ENCODE peak calls at places on chromosomes 12 and 14, in seven cellular contexts. I, G, N, Q, V, E and P are unnamed samples.
A peak's percentile ranks its signal among the peaks of the same experiment; 100 is the strongest.

GRCh38 chr12:7444537-7444936 is 584 bp upstream of the CD163L1 start:
- DNase-seq in I (no peak), G (no peak), N (no peak), Q (no peak), V (no peak), E (no peak), P (no peak)

GRCh38 chr12:82912406-82912805 is 225.7 kb downstream of the TMTC2 start:
- DNase-seq in I (peak; percentile 22), G (no peak), N (no peak), Q (no peak), V (no peak), E (peak; percentile 6), P (no peak)

GRCh38 chr12:65740873-65741600 is 83.2 kb upstream of the HMGA2 start:
- DNase-seq in I (peak; percentile 71), G (peak; percentile 70), N (peak; percentile 99), Q (peak; percentile 84), V (no peak), E (peak; percentile 89), P (peak; percentile 13)

GRCh38 chr12:3014641-3015040 is 55.4 kb downstream of the TEAD4 start:
- DNase-seq in I (no peak), G (peak; percentile 56), N (no peak), Q (no peak), V (no peak), E (no peak), P (no peak)

GRCh38 chr14:20873370-20874177 is 17.6 kb upstream of the RNASE3 start:
- DNase-seq in I (peak; percentile 64), G (peak; percentile 93), N (peak; percentile 92), Q (peak; percentile 73), V (no peak), E (peak; percentile 85), P (peak; percentile 63)

GRCh38 chr12:56591111-56591510 is 39.0 kb downstream of the BAZ2A start:
- DNase-seq in I (no peak), G (no peak), N (no peak), Q (no peak), V (no peak), E (no peak), P (no peak)

GRCh38 chr12:14373202-14373601 is 7.7 kb downstream of the ATF7IP start:
- DNase-seq in I (peak; percentile 23), G (no peak), N (no peak), Q (no peak), V (no peak), E (no peak), P (no peak)

GRCh38 chr12:54605138-54605970 is 16.9 kb upstream of the PPP1R1A start:
- DNase-seq in I (no peak), G (no peak), N (no peak), Q (no peak), V (no peak), E (no peak), P (no peak)

GRCh38 chr12:119044094-119044493 is 62.8 kb downstream of the SRRM4 start:
- DNase-seq in I (no peak), G (no peak), N (no peak), Q (no peak), V (no peak), E (no peak), P (no peak)

GRCh38 chr12:12922191-12922616 is 29.8 kb downstream of the GPRC5D start:
- DNase-seq in I (peak; percentile 48), G (no peak), N (no peak), Q (no peak), V (no peak), E (no peak), P (no peak)

GRCh38 chr14:63770187-63770807 is 42.4 kb upstream of the SGPP1 start:
- DNase-seq in I (peak; percentile 62), G (no peak), N (no peak), Q (no peak), V (peak; percentile 23), E (peak; percentile 63), P (peak; percentile 61)

GRCh38 chr12:76259071-76259470 is 89.1 kb downstream of the BBS10 start:
- DNase-seq in I (peak; percentile 45), G (no peak), N (no peak), Q (no peak), V (no peak), E (no peak), P (no peak)

GRCh38 chr12:130701402-130701744 is 14.7 kb downstream of the RIMBP2 start:
- DNase-seq in I (no peak), G (no peak), N (peak; percentile 32), Q (no peak), V (no peak), E (no peak), P (no peak)

GRCh38 chr12:116604151-116604550 is 45.0 kb downstream of the MAP1LC3B2 start:
- DNase-seq in I (peak; percentile 57), G (no peak), N (no peak), Q (no peak), V (no peak), E (no peak), P (no peak)

GRCh38 chr14:50813544-50813863 is 17.5 kb downstream of the NIN start:
- DNase-seq in I (peak; percentile 52), G (no peak), N (no peak), Q (no peak), V (no peak), E (no peak), P (peak; percentile 50)

GRCh38 chr12:78088391-78088832 is 257.7 kb downstream of the NAV3 start:
- DNase-seq in I (peak; percentile 9), G (no peak), N (no peak), Q (no peak), V (no peak), E (no peak), P (no peak)

GRCh38 chr12:107091381-107091780 is 2.0 kb downstream of the CRY1 start:
- DNase-seq in I (peak; percentile 75), G (no peak), N (no peak), Q (no peak), V (peak; percentile 29), E (peak; percentile 44), P (no peak)

GRCh38 chr12:77231548-77231947 is 166.2 kb upstream of the E2F7 start:
- DNase-seq in I (peak; percentile 93), G (peak; percentile 64), N (no peak), Q (peak; percentile 56), V (peak; percentile 28), E (peak; percentile 10), P (no peak)

DNA sequence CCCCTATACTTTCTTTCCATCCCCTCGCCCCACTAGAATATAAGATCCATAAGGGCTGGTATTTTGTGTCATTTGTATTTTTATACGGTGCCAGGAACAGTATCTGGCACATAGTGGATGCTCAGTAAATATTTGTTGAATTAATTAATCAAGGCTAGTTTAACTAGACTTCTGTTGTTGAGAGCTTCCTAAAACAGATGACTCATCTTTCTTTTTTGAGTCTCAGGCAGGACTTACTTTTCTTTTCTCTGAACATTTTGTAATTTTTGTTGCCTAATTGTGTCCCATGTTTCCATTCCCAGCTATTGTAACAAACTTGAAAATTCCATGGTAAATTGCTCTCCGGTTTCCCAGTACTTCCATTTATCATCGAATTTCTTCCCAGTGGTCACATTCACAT is 16.7 kb downstream of the STK38L start:
- DNase-seq in I (peak; percentile 60), G (no peak), N (no peak), Q (no peak), V (no peak), E (no peak), P (no peak)
- H3K4me3 ChIP-seq in I (no peak overlapping the region), G (no peak overlapping the region), N (no peak overlapping the region), Q (no peak overlapping the region), V (no peak overlapping the region), E (no peak overlapping the region), P (no peak overlapping the region)

DNA sequence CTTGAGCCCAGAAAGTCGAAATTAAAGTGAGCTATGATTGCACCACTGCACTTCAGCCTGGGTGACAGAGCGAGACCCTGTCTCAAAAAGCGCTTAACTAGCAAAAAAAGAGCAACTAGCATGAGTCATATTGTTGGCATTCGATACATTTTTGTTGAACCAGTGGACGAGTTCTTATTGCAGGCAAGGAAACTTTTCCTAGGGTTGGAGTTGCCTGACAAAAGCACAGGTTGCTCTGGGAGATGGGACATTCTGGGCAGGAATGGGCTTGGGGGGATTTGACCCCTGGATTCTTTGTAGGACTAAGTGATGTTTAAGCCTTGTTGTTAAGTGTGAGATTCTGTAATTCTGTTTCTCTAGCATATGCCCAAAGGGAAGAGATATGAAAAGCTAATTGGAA is 122.9 kb downstream of the SRGAP1 start:
- DNase-seq in I (peak; percentile 45), G (no peak), N (no peak), Q (no peak), V (no peak), E (no peak), P (no peak)
- H3K4me3 ChIP-seq in I (no peak overlapping the region), G (no peak overlapping the region), N (no peak overlapping the region), Q (no peak overlapping the region), V (no peak overlapping the region), E (no peak overlapping the region), P (no peak overlapping the region)

DNA sequence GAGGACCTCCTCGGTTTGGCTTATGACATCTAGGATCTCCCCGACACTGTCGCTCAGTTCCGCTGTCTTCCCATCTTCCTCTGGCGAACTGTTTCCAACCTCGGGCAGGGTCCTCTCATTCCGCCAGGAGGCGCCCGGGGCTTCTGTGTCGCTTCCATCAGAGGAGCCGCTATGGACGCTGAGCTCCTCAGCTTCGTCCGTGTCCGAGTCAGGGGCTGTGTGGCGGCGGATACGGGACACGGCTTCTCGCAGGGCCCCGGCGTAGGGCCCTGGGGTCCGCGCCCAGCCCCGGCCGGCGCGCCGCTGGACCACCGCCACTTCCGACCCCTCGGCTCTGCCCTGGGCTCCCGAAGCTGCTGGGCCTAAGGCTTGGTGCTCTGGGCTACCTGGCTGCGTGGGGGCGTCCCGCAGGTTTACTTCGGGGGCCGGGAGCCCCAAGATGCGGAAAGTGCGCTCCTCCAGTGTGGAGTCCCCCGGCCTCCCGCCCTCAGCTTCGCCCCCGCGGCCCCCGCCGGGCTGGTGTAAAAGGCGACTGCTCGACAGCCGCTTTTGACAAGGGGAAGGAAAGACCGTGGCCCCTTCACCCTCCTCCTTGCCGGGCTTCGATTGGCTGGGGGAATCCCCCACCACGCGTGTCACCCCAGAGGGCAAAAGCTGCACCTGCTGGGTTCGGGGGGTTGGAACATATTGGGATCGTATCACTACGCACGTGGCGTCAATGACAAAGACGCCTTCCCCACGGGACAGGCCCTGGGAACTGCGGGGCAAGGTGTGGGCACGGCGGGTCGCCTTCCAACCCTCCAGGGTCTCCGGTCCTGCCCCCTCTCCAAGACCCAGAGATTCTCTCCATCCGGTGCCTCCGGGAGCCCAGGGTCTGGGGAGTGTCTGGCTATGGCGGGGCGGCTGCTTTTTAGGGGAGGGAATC is 2.1 kb downstream of the DDN start:
- DNase-seq in I (peak; percentile 65), G (peak; percentile 86), N (peak; percentile 89), Q (peak; percentile 85), V (no peak), E (peak; percentile 92), P (peak; percentile 54)
- H3K4me3 ChIP-seq in I (no peak overlapping the region), G (peak overlapping the region; percentile 57), N (peak overlapping the region; percentile 37), Q (peak overlapping the region; percentile 58), V (peak overlapping the region; percentile 10), E (peak overlapping the region; percentile 61), P (peak overlapping the region; percentile 60)

DNA sequence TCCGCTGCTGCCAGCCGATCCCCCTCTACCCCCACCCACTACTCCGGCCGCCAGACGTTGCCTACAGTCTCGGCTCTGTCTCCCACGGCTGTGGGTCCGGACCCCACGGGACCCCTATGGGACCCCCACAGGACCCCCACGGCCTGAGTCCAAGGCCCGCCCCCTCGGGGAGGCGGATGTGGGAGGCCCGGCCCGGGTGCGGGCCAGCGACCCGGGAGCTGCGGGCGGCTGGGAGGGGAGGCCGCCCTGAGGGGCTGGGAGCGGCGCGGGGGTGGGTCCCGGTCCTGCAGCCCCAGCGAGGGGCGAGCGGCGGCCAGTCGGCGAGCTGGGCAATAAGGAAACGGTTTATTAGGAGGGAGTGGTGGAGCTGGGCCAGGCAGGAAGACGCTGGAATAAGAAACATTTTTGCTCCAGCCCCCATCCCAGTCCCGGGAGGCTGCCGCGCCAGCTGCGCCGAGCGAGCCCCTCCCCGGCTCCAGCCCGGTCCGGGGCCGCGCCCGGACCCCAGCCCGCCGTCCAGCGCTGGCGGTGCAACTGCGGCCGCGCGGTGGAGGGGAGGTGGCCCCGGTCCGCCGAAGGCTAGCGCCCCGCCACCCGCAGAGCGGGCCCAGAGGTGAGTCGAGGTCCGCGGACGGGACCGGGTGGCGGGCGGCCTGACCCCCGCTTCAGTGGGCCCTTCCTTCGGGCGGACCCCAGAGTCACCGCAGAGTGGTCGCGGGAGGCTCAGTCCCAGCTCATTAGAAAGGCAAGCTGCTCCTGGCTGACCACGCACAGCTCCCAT is at the start of gene ACVRL1:
- DNase-seq in I (peak; percentile 34), G (peak; percentile 49), N (no peak), Q (peak; percentile 63), V (no peak), E (no peak), P (no peak)
- H3K4me3 ChIP-seq in I (peak within 1 kb of the TSS; percentile 79), G (peak within 1 kb of the TSS; percentile 65), N (peak within 1 kb of the TSS; percentile 42), Q (peak within 1 kb of the TSS; percentile 60), V (peak within 1 kb of the TSS; percentile 36), E (peak within 1 kb of the TSS; percentile 26), P (no peak within 1 kb of the TSS)